ENCODE peak calls at places on chromosomes 4 and X, in seven cellular contexts. U is NB4, J is activated B cell treated with CpG ODN at 0.5 μM for 24 hours, P is nephron progenitor cell, D is tibial artery, M is fibroblast of the aortic adventitia, H is HFFc6. Y is an unnamed sample.

GRCh38 chr4:19831644-19832285 is 419.9 kb upstream of the SLIT2 start:
- DNase-seq in U (no peak), J (no peak), P (no peak), D (no peak), M (peak), H (peak), Y (no peak)

GRCh38 chr4:141462361-141462760 is 174.0 kb upstream of the IL15 start:
- DNase-seq in U (no peak), J (no peak), P (no peak), D (no peak), M (no peak), H (no peak), Y (no peak)

GRCh38 chr4:3729188-3729884 is 36.8 kb upstream of the ADRA2C start:
- DNase-seq in U (no peak), J (no peak), P (no peak), D (peak), M (peak), H (peak), Y (no peak)

GRCh38 chr4:12911723-12912324 is 572.3 kb downstream of the RAB28 start:
- DNase-seq in U (no peak), J (no peak), P (no peak), D (no peak), M (no peak), H (no peak), Y (no peak)

GRCh38 chr4:13108096-13108495 is 376.0 kb downstream of the RAB28 start:
- DNase-seq in U (no peak), J (no peak), P (no peak), D (no peak), M (no peak), H (no peak), Y (no peak)

GRCh38 chr4:105765690-105766407 is 57.3 kb downstream of the GSTCD start:
- DNase-seq in U (peak), J (no peak), P (no peak), D (no peak), M (peak), H (peak), Y (no peak)

GRCh38 chr4:117793786-117794369 is 240.4 kb upstream of the NDST3 start:
- DNase-seq in U (no peak), J (no peak), P (no peak), D (no peak), M (no peak), H (no peak), Y (no peak)

GRCh38 chrX:154019061-154019621 is 561 bp downstream of the IRAK1 start:
- DNase-seq in U (peak), J (no peak), P (peak), D (no peak), M (no peak), H (no peak), Y (no peak)

GRCh38 chrX:15988661-15989603 is 134.3 kb upstream of the AP1S2 start:
- DNase-seq in U (peak), J (no peak), P (no peak), D (no peak), M (peak), H (peak), Y (no peak)

GRCh38 chrX:131704136-131704695 is 160.3 kb downstream of the OR13H1 start:
- DNase-seq in U (no peak), J (no peak), P (no peak), D (no peak), M (peak), H (peak), Y (no peak)

GRCh38 chrX:96407043-96407442 is 277.6 kb upstream of the DIAPH2 start:
- DNase-seq in U (no peak), J (no peak), P (no peak), D (peak), M (peak), H (peak), Y (no peak)

GRCh38 chrX:24694825-24695224 is 1.1 kb downstream of the POLA1 start:
- DNase-seq in U (peak), J (no peak), P (no peak), D (no peak), M (peak), H (no peak), Y (no peak)

GRCh38 chr4:72679666-72680065 is 110.6 kb upstream of the ADAMTS3 start:
- DNase-seq in U (no peak), J (no peak), P (no peak), D (no peak), M (no peak), H (no peak), Y (no peak)
- TF ChIP-seq CTCF in U (no peak), J (no peak), P (no peak), D (no peak), M (no peak), H (no peak), Y (no peak)

GRCh38 chr4:14827111-14827510 is 175.2 kb upstream of the CPEB2 start:
- DNase-seq in U (no peak), J (no peak), P (no peak), D (no peak), M (peak), H (no peak), Y (no peak)
- TF ChIP-seq CTCF in U (no peak), J (no peak), P (no peak), D (no peak), M (no peak), H (no peak), Y (no peak)

DNA sequence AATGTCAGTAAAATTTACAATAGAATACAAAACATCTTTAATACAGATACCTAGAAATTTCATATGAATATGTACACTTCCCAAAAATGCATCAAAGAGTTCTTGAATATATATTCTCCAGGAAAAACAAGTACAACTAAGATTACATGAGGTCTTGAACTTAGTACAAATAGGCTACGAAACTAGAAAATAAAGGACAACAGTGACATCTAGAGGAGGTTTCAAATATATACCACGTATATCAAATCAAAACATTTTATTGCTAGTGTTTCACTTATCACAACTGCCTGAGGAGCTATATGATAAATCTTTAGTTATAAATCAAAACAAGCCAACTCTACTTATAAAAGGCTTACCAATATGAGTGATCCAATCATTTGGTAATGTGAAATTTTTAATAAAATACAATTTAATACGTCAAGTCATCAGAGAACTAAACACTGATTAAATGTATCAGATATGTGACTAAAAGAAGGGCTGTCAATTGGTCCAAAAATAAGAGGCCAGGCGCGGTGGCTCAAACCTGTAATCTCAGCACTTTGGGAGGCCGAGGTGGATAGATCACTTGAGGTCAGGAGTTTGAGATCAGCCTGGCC is 36.6 kb downstream of the ANAPC10 start:
- DNase-seq in U (peak), J (no peak), P (no peak), D (no peak), M (peak), H (peak), Y (no peak)
- TF ChIP-seq CTCF in U (no peak), J (no peak), P (peak), D (peak), M (peak), H (peak), Y (peak)

GRCh38 chr4:149345424-149345823 is 470.2 kb downstream of the IQCM start:
- DNase-seq in U (no peak), J (no peak), P (no peak), D (no peak), M (no peak), H (no peak), Y (no peak)
- TF ChIP-seq CTCF in U (no peak), J (no peak), P (no peak), D (no peak), M (no peak), H (no peak), Y (no peak)

GRCh38 chr4:160724063-160724462 is 1439.7 kb downstream of the FSTL5 start:
- DNase-seq in U (no peak), J (no peak), P (no peak), D (no peak), M (no peak), H (no peak), Y (no peak)
- TF ChIP-seq CTCF in U (no peak), J (no peak), P (no peak), D (no peak), M (no peak), H (no peak), Y (no peak)

GRCh38 chrX:119488749-119489148 is 20.5 kb downstream of the SLC25A5 start:
- DNase-seq in U (peak), J (no peak), P (peak), D (peak), M (peak), H (peak), Y (no peak)
- TF ChIP-seq CTCF in U (peak), J (no peak), P (peak), D (peak), M (peak), H (peak), Y (peak)

GRCh38 chr4:37073226-37073840 is 171.2 kb upstream of the NWD2 start:
- DNase-seq in U (peak), J (no peak), P (no peak), D (no peak), M (no peak), H (no peak), Y (no peak)

GRCh38 chr4:37066149-37066548 is 178.4 kb upstream of the NWD2 start:
- DNase-seq in U (no peak), J (no peak), P (no peak), D (no peak), M (no peak), H (no peak), Y (no peak)

DNA sequence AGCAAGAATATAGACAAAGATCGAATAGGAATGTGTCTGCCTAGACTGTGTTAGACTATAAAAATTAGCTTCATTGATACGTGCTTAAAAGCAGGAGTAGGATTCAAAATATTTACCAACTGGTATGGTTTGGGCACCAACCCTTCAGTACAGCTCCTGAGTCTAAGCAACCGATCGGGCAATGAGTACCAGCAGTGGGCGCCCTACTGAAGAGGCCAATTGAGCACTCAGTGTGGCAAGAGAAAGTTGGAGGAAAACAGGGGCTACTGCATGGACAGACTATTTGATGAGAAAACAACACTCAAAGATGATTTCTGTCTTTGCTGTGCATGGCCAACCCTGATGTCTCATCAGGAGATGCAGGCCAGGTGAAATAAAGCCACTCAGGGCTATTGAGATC is 176.0 kb upstream of the NWD2 start:
- DNase-seq in U (peak), J (no peak), P (peak), D (no peak), M (no peak), H (no peak), Y (no peak)
- TF ChIP-seq CTCF in U (peak), J (no peak), P (no peak), D (no peak), M (no peak), H (no peak), Y (no peak)

DNA sequence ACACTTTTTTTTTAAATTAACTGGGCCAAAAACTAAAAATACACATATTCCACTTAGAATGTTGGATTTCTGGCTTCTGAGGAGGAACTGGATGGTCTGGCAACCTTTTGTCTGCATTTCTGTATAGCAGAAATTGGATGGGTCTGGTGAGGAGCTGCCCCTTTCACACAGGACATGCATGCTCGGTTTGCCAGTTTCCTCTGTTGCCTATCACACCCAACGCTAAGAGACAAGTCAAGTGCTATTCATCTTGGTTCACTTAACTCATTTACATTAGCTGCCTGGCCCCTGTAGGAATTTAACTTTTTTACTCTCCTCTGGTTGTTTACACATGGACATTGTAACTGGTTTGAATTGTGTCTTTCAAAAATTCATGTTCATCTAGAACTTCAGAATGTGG is 195.7 kb downstream of the PACRGL start:
- DNase-seq in U (no peak), J (no peak), P (no peak), D (no peak), M (no peak), H (no peak), Y (no peak)
- TF ChIP-seq CTCF in U (no peak), J (no peak), P (no peak), D (no peak), M (no peak), H (no peak), Y (no peak)

GRCh38 chr4:6019316-6020263 is 1.4 kb upstream of the C4orf50 start:
- DNase-seq in U (peak), J (no peak), P (peak), D (no peak), M (peak), H (peak), Y (peak)
- TF ChIP-seq CTCF in U (peak), J (peak), P (peak), D (peak), M (peak), H (peak), Y (peak)